ENCODE peak calls at places on chromosomes 2 and 18, in six cellular contexts. K is A549, B is suprapubic skin, V is HepG2, F is upper lobe of left lung, S is H1. J is an unnamed sample.

GRCh38 chr2:100198461-100199230 is 56.3 kb upstream of the AFF3 start:
- DNase-seq in K (no peak), B (no peak), V (no peak), F (peak), S (no peak), J (no peak)

GRCh38 chr2:59585657-59586056 is 967.8 kb downstream of the BCL11A start:
- DNase-seq in K (no peak), B (no peak), V (no peak), F (no peak), S (no peak), J (no peak)

GRCh38 chr2:233288663-233289062 is 19.0 kb upstream of the SAG start:
- DNase-seq in K (no peak), B (no peak), V (no peak), F (no peak), S (no peak), J (peak)

GRCh38 chr2:118911936-118912335 is 30.1 kb upstream of the MARCO start:
- DNase-seq in K (no peak), B (no peak), V (no peak), F (peak), S (no peak), J (no peak)

GRCh38 chr2:190023860-190024259 is 38.7 kb downstream of the MSTN start:
- DNase-seq in K (peak), B (no peak), V (peak), F (no peak), S (peak), J (no peak)

GRCh38 chr2:191103793-191104192 is 47.0 kb downstream of the STAT4 start:
- DNase-seq in K (no peak), B (no peak), V (no peak), F (no peak), S (no peak), J (no peak)

GRCh38 chr18:51236225-51236624 is 38.7 kb upstream of the MEX3C start:
- DNase-seq in K (peak), B (no peak), V (peak), F (no peak), S (no peak), J (no peak)

GRCh38 chr2:203783496-203784203 is 77.2 kb downstream of the CD28 start:
- DNase-seq in K (no peak), B (no peak), V (peak), F (no peak), S (no peak), J (no peak)

GRCh38 chr2:240636563-240637115 is 11.4 kb downstream of the GPR35 start:
- DNase-seq in K (no peak), B (peak), V (no peak), F (peak), S (no peak), J (peak)

GRCh38 chr2:9403924-9404323 is 19.4 kb downstream of the ITGB1BP1 start:
- DNase-seq in K (no peak), B (no peak), V (no peak), F (no peak), S (no peak), J (peak)

GRCh38 chr2:127455566-127456493 is 37.6 kb downstream of the PROC start:
- DNase-seq in K (no peak), B (no peak), V (peak), F (no peak), S (no peak), J (no peak)

GRCh38 chr2:102806250-102806837 is 44.5 kb downstream of the TMEM182 start:
- DNase-seq in K (peak), B (no peak), V (peak), F (no peak), S (peak), J (peak)

GRCh38 chr18:24138884-24139616 is at the start of gene CABYR:
- DNase-seq in K (peak), B (no peak), V (peak), F (peak), S (peak), J (peak)

GRCh38 chr2:106734165-106734564 is 151.8 kb downstream of the ST6GAL2 start:
- DNase-seq in K (no peak), B (no peak), V (no peak), F (no peak), S (no peak), J (no peak)

GRCh38 chr2:18299423-18300212 is 260.8 kb downstream of the RDH14 start:
- DNase-seq in K (peak), B (no peak), V (peak), F (no peak), S (peak), J (no peak)

GRCh38 chr2:230899287-230899686 is 25.8 kb downstream of the GPR55 start:
- DNase-seq in K (no peak), B (peak), V (no peak), F (no peak), S (no peak), J (peak)

GRCh38 chr2:23447405-23447804 is 62.4 kb downstream of the KLHL29 start:
- DNase-seq in K (no peak), B (no peak), V (no peak), F (no peak), S (no peak), J (no peak)

GRCh38 chr18:51278045-51278649 is 80.7 kb upstream of the MEX3C start:
- DNase-seq in K (peak), B (no peak), V (peak), F (no peak), S (peak), J (no peak)

GRCh38 chr2:200369886-200370285 is 63.4 kb downstream of the SPATS2L start:
- DNase-seq in K (no peak), B (no peak), V (no peak), F (no peak), S (no peak), J (no peak)

DNA sequence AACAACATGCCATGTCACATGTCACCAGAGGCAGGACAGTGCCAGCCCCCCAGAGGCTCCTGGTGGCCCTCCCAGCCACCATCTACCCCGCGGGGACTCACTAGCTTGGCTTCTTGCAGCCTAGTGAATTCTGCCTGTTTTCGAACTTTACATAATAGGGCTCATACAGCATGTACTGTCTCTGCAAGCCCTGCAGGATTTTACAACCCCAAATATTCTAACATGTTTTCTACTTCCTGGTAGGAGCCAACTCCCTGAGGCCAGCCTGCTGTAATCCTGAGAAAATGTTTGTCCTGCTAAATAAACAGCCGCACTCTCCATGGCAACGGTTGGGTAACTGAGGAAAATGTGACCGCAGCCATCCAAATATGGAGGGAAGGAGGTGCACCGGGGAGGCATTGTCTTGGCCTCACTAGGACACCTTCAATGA is 2.7 kb downstream of the PER2 start:
- DNase-seq in K (peak), B (peak), V (peak), F (peak), S (no peak), J (peak)
- TF ChIP-seq EP300 in K (peak), B (no peak), V (peak), F (no peak), S (no peak), J (peak)

GRCh38 chr2:55120634-55121359 is 70.5 kb upstream of the RTN4 start:
- DNase-seq in K (no peak), B (no peak), V (no peak), F (peak), S (no peak), J (no peak)

GRCh38 chr2:55116966-55117365 is 66.7 kb upstream of the RTN4 start:
- DNase-seq in K (no peak), B (no peak), V (no peak), F (no peak), S (no peak), J (no peak)

GRCh38 chr2:55116598-55116964 is 66.3 kb upstream of the RTN4 start:
- DNase-seq in K (no peak), B (no peak), V (no peak), F (no peak), S (no peak), J (no peak)

GRCh38 chr2:55119711-55120487 is 69.6 kb upstream of the RTN4 start:
- DNase-seq in K (no peak), B (no peak), V (no peak), F (peak), S (no peak), J (no peak)

DNA sequence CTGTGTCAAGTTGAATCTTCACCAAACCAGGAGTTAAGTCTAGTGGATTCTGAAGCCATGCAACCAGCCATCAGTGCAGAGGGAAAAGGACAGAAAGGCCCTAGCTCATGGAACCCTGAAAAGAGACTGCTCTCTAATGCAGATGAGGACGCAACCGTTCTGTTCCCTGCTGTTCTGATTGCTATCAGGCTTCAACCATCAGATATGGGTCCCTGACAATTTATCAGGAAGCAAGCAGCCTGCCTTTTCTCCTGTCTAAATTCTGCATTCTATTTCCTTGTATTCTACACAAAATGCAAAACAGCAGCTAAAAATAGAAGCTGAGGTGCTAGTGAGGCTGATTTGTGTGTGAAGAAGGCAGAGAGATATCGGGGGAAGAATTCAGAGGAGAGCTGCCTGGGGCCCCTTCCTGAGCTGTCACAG is 68.4 kb upstream of the RTN4 start:
- DNase-seq in K (no peak), B (no peak), V (no peak), F (no peak), S (no peak), J (no peak)
- TF ChIP-seq EP300 in K (no peak), B (no peak), V (no peak), F (no peak), S (no peak), J (no peak)

DNA sequence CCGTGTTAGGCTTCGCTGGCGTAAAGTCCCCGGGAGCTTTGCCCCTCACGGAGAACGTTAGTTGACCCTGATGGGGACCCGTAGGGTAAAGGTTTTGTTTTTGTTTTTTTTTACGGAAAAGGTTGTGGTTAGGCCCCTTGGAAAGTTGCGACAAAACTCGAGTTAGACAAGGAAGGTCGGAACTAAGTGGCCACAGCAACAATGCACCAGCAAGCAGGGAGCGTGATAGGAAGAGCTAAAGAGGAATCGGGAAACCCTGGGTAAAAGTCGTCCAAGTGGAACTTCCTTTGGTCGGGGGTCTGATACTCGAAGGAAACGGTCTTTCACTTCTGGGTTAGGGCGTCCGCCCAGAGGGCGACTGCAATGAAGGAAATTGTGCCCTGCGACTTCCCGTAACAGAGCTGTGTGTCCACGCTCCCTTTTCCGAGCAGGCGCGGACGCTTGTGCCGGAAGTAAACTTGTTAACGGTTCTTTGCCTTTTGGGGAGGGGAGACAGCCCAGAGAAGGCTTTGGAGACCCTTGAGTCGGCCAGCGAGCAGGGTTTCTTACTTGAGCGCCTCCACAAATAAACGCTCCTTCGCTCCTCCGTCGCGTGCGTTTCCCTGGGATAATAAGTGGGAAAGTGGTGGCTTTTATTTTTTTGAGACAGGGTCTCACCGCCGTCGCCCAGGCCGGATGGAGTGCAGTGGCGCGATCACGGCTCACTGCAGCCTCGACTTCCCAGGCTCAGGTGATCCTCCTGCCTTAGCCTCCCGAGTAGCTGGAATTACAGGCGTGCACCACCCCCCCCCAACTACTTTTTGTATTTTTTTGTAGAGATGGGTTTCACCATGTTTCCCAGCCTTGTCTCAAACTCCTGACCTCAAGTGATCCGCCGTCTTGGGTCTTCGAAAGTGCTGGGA is 641 bp upstream of the CLASP1 start:
- DNase-seq in K (peak), B (peak), V (peak), F (peak), S (peak), J (peak)
- TF ChIP-seq EP300 in K (no peak), B (no peak), V (no peak), F (peak), S (no peak), J (no peak)

GRCh38 chr2:121564905-121565304 is 34.2 kb downstream of the RNU4ATAC start:
- DNase-seq in K (no peak), B (no peak), V (peak), F (no peak), S (no peak), J (no peak)
- TF ChIP-seq EP300 in K (no peak), B (no peak), V (no peak), F (no peak), S (no peak), J (no peak)

GRCh38 chr18:57627488-57627887 is 5.9 kb upstream of the NARS1 start:
- DNase-seq in K (no peak), B (no peak), V (no peak), F (no peak), S (no peak), J (no peak)

GRCh38 chr18:57629399-57629798 is 7.8 kb upstream of the NARS1 start:
- DNase-seq in K (no peak), B (no peak), V (no peak), F (no peak), S (no peak), J (no peak)

GRCh38 chr18:57630759-57631660 is 9.4 kb upstream of the NARS1 start:
- DNase-seq in K (no peak), B (no peak), V (no peak), F (no peak), S (no peak), J (no peak)

GRCh38 chr18:57631697-57632096 is 10.1 kb upstream of the NARS1 start:
- DNase-seq in K (no peak), B (no peak), V (no peak), F (no peak), S (no peak), J (no peak)

DNA sequence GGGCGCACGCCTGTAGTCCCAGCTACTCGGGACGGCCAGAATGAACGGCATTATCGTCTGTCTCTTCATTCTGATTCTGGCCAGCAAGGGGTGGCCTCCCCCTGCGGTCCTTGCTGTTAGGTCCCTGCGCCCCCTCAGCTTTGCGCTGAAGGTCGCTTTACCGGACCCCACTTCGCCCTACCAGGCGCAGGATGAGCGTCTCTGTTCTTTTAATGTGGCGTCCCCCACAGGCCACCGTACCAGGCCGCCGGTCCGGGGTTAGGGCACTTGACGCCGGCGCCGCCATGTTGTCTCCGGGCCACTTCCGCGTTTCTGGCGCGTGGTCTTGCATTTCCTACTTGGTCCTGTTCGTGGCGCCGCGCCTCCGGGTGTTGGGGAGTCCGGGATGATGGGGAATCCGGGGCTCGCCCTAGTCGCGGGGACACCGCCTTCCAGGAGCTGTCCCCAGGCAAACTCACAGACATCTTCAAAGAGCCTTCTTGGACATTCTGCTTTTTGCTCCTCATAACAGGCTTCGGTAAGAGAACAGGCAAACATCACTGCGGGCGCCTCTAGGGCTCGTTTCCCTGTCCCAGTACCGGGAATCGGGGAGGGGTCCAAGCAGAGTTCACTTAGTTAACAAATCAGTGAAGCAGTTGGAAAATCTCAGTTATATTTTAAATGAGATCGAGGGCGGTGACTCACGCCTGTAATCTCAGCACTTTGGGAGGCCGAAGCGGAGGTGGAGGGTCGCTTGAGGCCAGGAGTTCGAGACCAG is 8.5 kb upstream of the NARS1 start:
- DNase-seq in K (peak), B (peak), V (peak), F (peak), S (peak), J (peak)
- TF ChIP-seq EP300 in K (no peak), B (no peak), V (no peak), F (peak), S (peak), J (no peak)

J was measured in sigmoid colon.